ENCODE peak calls at places on chromosomes 11 and 22, in nine cellular contexts. Y, J, S, I, A, T, L, G and R are unnamed samples.
A peak's percentile ranks its signal among the peaks of the same experiment; 100 is the strongest.

GRCh38 chr22:49970528-49971231 is 10.1 kb downstream of the PIM3 start:
- DNase-seq in G (peak; percentile 97), I (peak; percentile 79), J (peak; percentile 82), S (peak; percentile 99), L (peak; percentile 93), Y (peak; percentile 98), A (peak; percentile 95), T (peak; percentile 96), R (peak; percentile 89)

GRCh38 chr11:105229758-105230157 is 90.2 kb upstream of the CARD18 start:
- DNase-seq in L (no peak), J (no peak), Y (no peak), G (no peak), I (no peak), T (no peak), S (no peak), A (no peak), R (no peak)

GRCh38 chr11:14445542-14446530 is 53.8 kb downstream of the COPB1 start:
- DNase-seq in S (no peak), I (no peak), J (no peak), A (no peak), T (no peak), L (no peak), G (no peak), Y (no peak), R (no peak)

GRCh38 chr11:35794850-35795249 is 132.3 kb downstream of the TRIM44 start:
- DNase-seq in S (no peak), T (no peak), L (no peak), G (no peak), A (no peak), I (no peak), J (no peak), Y (no peak), R (no peak)

GRCh38 chr11:29676993-29677392 is 339.8 kb downstream of the KCNA4 start:
- DNase-seq in L (no peak), T (no peak), I (no peak), G (no peak), A (no peak), Y (no peak), S (no peak), J (no peak), R (no peak)

GRCh38 chr22:49046546-49047305 is 780.9 kb downstream of the BRD1 start:
- DNase-seq in G (no peak), L (peak; percentile 36), T (no peak), S (no peak), A (peak; percentile 58), I (peak; percentile 86), Y (no peak), J (no peak), R (no peak)

GRCh38 chr11:115674831-115675230 is 170.6 kb upstream of the CADM1 start:
- DNase-seq in I (no peak), T (no peak), G (no peak), Y (no peak), S (no peak), J (no peak), A (no peak), L (no peak), R (no peak)

GRCh38 chr22:27850000-27850465 is 48.5 kb upstream of the MN1 start:
- DNase-seq in Y (no peak), I (peak; percentile 30), S (no peak), L (no peak), J (no peak), G (no peak), A (peak; percentile 59), T (no peak), R (no peak)

GRCh38 chr22:28742562-28742962 is 723 bp downstream of the HSCB start:
- DNase-seq in T (no peak), L (no peak), S (no peak), Y (no peak), J (no peak), I (no peak), G (no peak), A (no peak), R (no peak)

DNA sequence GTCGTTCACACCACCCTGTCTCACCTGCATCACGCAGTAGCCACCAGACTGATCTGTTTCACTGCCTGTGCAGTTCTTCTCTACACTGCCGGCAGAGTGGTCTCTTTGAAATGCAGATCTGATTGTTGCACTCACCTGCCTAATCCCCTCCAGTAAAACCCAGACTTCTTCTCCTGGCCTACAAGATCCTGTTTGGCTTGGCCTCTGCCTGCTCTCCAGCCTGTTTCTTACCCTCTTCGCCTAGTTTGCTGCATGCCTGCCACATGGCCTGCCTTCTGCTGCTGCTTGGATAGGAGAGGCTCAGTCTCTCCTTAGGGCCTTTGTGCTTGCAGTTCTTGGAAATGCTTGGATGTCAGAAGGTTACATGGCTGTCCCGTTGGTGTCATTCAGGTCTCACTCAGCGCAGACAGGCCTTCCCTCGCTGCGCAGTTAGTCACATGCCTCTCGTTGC is 42.0 kb downstream of the PACS1 start:
- DNase-seq in S (no peak), I (no peak), J (no peak), L (no peak), A (no peak), G (no peak), T (no peak), Y (no peak), R (no peak)
- H3K4me1 ChIP-seq in S (peaks cover 16% of the 10 kb centered on the region), I (peaks cover 15% of the 10 kb centered on the region), J (peaks cover 41% of the 10 kb centered on the region), L (peaks cover 44% of the 10 kb centered on the region), A (peaks cover 17% of the 10 kb centered on the region), G (peaks cover 9% of the 10 kb centered on the region), T (peaks cover 14% of the 10 kb centered on the region), Y (no peaks in the 10 kb centered on the region), R (peaks cover 6% of the 10 kb centered on the region)

GRCh38 chr11:2527621-2528291 is 82.9 kb downstream of the KCNQ1 start:
- DNase-seq in T (peak; percentile 35), Y (no peak), G (peak; percentile 18), I (no peak), L (peak; percentile 68), S (peak; percentile 68), J (no peak), A (no peak), R (peak; percentile 32)

GRCh38 chr11:2525166-2525861 is 80.5 kb downstream of the KCNQ1 start:
- DNase-seq in S (peak; percentile 51), G (peak; percentile 16), I (no peak), L (peak; percentile 54), J (no peak), T (peak; percentile 9), Y (no peak), A (no peak), R (peak; percentile 8)

GRCh38 chr11:2524446-2525165 is 79.8 kb downstream of the KCNQ1 start:
- DNase-seq in A (peak; percentile 9), G (peak; percentile 19), J (no peak), T (peak; percentile 8), L (peak; percentile 50), Y (no peak), S (peak; percentile 68), I (no peak), R (peak; percentile 8)

GRCh38 chr11:2526808-2527381 is 82.1 kb downstream of the KCNQ1 start:
- DNase-seq in A (peak; percentile 32), I (no peak), J (no peak), T (peak; percentile 87), L (peak; percentile 77), S (peak; percentile 86), G (peak; percentile 75), Y (no peak), R (peak; percentile 9)

DNA sequence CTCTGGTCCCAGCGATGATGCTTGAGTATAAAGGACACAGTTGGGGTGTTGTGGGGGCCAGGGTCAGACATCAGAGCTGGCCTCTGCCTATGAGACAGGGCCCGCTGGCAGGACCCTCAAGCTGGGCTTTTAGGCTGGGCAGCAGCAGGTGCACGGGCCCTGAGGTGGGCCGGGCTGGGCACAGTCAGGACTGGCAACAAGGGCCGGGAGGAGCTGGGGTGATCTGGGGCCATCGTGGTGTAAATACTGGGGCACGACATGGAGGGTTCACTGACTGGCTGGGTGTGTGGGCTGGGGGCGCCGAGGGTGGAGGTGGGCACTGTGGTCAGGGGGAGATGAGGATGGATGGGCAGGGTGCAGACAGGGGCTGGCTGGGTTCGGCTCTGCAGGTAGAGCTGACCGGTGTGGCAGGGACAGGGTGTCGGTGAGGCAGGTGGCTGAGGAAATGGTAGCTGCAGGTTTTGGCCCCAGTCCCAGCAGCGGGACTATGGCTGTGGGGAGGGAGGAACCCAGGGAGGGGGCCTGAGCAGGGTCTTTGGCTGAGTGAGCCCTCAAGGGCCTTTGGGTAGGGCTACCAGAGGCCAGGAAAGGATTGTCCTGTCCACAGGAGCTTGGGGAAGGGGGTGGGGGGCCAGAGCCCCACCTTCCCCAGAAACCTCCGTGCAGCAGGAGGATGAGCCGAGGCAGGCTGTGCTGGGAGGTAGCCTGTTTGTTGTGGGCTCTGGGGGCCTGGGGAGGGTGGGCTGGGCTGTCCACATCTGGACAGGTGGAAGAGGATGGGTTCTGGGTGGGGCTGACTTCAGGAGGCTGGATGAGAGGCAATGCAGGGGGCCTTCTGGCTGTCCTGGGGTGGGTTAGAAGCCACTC is 81.4 kb downstream of the KCNQ1 start:
- DNase-seq in G (peak; percentile 17), Y (no peak), J (no peak), A (no peak), L (peak; percentile 72), T (peak; percentile 46), I (no peak), S (peak; percentile 65), R (peak; percentile 12)
- TF ChIP-seq CTCF in G (no peak), Y (no peak), J (no peak), A (no peak), L (no peak), T (no peak), I (no peak), S (no peak), R (no peak)

GRCh38 chr22:26550498-26551033 is 38.3 kb upstream of the TFIP11 start:
- DNase-seq in J (no peak), I (peak; percentile 55), Y (no peak), G (peak; percentile 52), L (peak; percentile 83), A (peak; percentile 73), T (no peak), S (no peak), R (no peak)
- H3K4me1 ChIP-seq in J (peaks cover 14% of the 10 kb centered on the region), I (peaks cover 10% of the 10 kb centered on the region), Y (no peaks in the 10 kb centered on the region), G (peaks cover 12% of the 10 kb centered on the region), L (peaks cover 42% of the 10 kb centered on the region), A (peaks cover 17% of the 10 kb centered on the region), T (no peaks in the 10 kb centered on the region), S (peaks cover 24% of the 10 kb centered on the region), R (no peaks in the 10 kb centered on the region)

GRCh38 chr11:74471037-74471436 is 3.7 kb upstream of the KCNE3 start:
- DNase-seq in I (no peak), A (no peak), S (no peak), J (no peak), T (no peak), L (no peak), Y (peak; percentile 50), G (no peak), R (no peak)

GRCh38 chr11:74473382-74474201 is 6.2 kb upstream of the KCNE3 start:
- DNase-seq in I (no peak), T (no peak), G (peak; percentile 28), J (no peak), S (no peak), Y (peak; percentile 42), A (no peak), L (no peak), R (no peak)

GRCh38 chr11:74474316-74474715 is 7.0 kb upstream of the KCNE3 start:
- DNase-seq in J (no peak), L (no peak), S (no peak), Y (no peak), A (peak; percentile 51), G (no peak), T (no peak), I (no peak), R (peak; percentile 95)

GRCh38 chr11:74470526-74470925 is 3.2 kb upstream of the KCNE3 start:
- DNase-seq in T (no peak), I (no peak), J (no peak), Y (peak; percentile 49), G (no peak), S (no peak), L (no peak), A (no peak), R (no peak)

DNA sequence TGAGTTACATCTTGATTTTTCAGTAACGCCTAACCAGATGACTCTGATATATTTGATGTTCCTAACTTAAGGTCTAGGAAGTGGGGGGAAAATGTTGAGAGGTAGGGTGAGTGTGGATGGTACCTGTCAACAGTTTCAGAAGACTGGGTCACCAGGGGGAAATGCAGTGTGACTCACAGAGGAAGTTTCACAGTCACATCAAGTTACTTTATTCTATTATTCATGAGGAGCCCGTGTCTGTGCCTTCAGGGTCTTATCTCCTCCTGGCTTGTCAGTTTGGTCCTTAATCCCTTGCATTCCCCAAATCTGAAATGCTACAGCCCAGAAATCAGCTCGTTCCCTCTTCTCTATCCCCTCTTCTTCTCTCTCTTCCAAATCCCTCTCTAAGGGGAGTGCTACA is 4.7 kb upstream of the KCNE3 start:
- DNase-seq in Y (peak; percentile 36), L (no peak), T (no peak), J (no peak), A (no peak), G (no peak), S (no peak), I (no peak), R (no peak)
- TF ChIP-seq CTCF in Y (no peak), L (no peak), T (no peak), J (no peak), A (no peak), G (no peak), S (no peak), I (no peak), R (no peak)